ENCODE peak calls at places on chromosomes 16 and 17, in six cellular contexts. U is tibial nerve, W is RWPE2, V is lower lobe of right lung, K is neural progenitor cell, Y is PC-3. Z is an unnamed sample.
A peak's percentile ranks its signal among the peaks of the same experiment; 100 is the strongest.

GRCh38 chr17:76145231-76146052 is 4.4 kb upstream of the FOXJ1 start:
- DNase-seq in U (no peak), V (no peak), Y (no peak), K (no peak), W (peak; percentile 42), Z (no peak)

GRCh38 chr17:7580631-7581554 is 1.5 kb downstream of the CD68 start:
- DNase-seq in W (peak; percentile 63), U (no peak), Y (no peak), K (no peak), V (no peak), Z (peak; percentile 57)

GRCh38 chr17:7043195-7043543 is 723 bp downstream of the SLC16A11 start:
- DNase-seq in W (no peak), K (peak; percentile 26), Y (no peak), V (peak; percentile 52), U (no peak), Z (no peak)

GRCh38 chr16:22183901-22184614 is 21.8 kb downstream of the SDR42E2 start:
- DNase-seq in Y (no peak), V (no peak), K (peak; percentile 53), W (no peak), U (no peak), Z (no peak)

GRCh38 chr17:67559381-67559966 is 158.3 kb upstream of the NOL11 start:
- DNase-seq in Y (peak; percentile 50), K (no peak), W (no peak), U (no peak), V (no peak), Z (no peak)

GRCh38 chr16:16155234-16155633 is 68.1 kb downstream of the ABCC6 start:
- DNase-seq in W (no peak), V (no peak), U (no peak), Y (no peak), K (no peak), Z (no peak)

GRCh38 chr17:5541610-5542202 is 42.6 kb downstream of the NLRP1 start:
- DNase-seq in K (peak; percentile 37), U (no peak), W (no peak), Y (no peak), V (no peak), Z (no peak)

GRCh38 chr17:73203788-73204479 is 11.1 kb downstream of the COG1 start:
- DNase-seq in U (no peak), V (no peak), K (no peak), W (no peak), Y (no peak), Z (no peak)

GRCh38 chr17:145671-146541 is 8.5 kb downstream of the SCGB1C2 start:
- DNase-seq in Y (no peak), W (peak; percentile 34), U (peak; percentile 3), K (no peak), V (peak; percentile 44), Z (no peak)

GRCh38 chr17:2194778-2195417 is 108.7 kb downstream of the SMG6 start:
- DNase-seq in W (no peak), Y (no peak), V (no peak), U (no peak), K (peak; percentile 33), Z (no peak)

GRCh38 chr16:50360779-50361178 is 8.0 kb downstream of the BRD7 start:
- DNase-seq in W (no peak), U (no peak), Y (no peak), V (no peak), K (no peak), Z (peak; percentile 11)

GRCh38 chr17:60857521-60857920 is 179.9 kb downstream of the BCAS3 start:
- DNase-seq in K (no peak), W (no peak), V (no peak), Y (no peak), U (no peak), Z (no peak)

GRCh38 chr17:44351961-44352921 is 7.1 kb downstream of the GRN start:
- DNase-seq in Y (no peak), K (no peak), W (no peak), U (no peak), V (no peak), Z (no peak)

GRCh38 chr17:76700627-76701470 is 9.9 kb downstream of the MXRA7 start:
- DNase-seq in K (peak; percentile 63), Y (no peak), W (no peak), U (peak; percentile 54), V (no peak), Z (peak; percentile 82)

GRCh38 chr16:54447606-54448440 is 161.2 kb upstream of the IRX3 start:
- DNase-seq in W (no peak), Y (peak; percentile 62), U (no peak), V (no peak), K (no peak), Z (peak; percentile 91)

GRCh38 chr17:34886831-34887230 is 74.4 kb downstream of the CCT6B start:
- DNase-seq in Y (no peak), K (no peak), V (no peak), U (no peak), W (no peak), Z (no peak)

GRCh38 chr16:57165923-57166322 is 19.9 kb downstream of the PSME3IP1 start:
- DNase-seq in K (no peak), Y (no peak), V (no peak), U (no peak), W (no peak), Z (peak; percentile 17)

GRCh38 chr17:21425321-21425720 is 49.2 kb downstream of the KCNJ12 start:
- DNase-seq in V (no peak), U (no peak), K (no peak), W (no peak), Y (no peak), Z (no peak)

GRCh38 chr16:56269276-56269675 is 78.0 kb downstream of the GNAO1 start:
- DNase-seq in K (no peak), V (no peak), U (no peak), W (no peak), Y (no peak), Z (no peak)

GRCh38 chr17:17235212-17236174 is 1.5 kb downstream of the FLCN start:
- DNase-seq in K (no peak), W (no peak), Y (peak; percentile 65), U (peak; percentile 21), V (no peak), Z (peak; percentile 67)

GRCh38 chr17:69717214-69717613 is 302.7 kb downstream of the MAP2K6 start:
- DNase-seq in Y (no peak), W (no peak), V (no peak), U (no peak), K (no peak), Z (no peak)

GRCh38 chr17:69717819-69718218 is 303.3 kb downstream of the MAP2K6 start:
- DNase-seq in W (no peak), Y (no peak), V (no peak), U (no peak), K (no peak), Z (no peak)

GRCh38 chr17:69716571-69716970 is 302.1 kb downstream of the MAP2K6 start:
- DNase-seq in Y (no peak), K (no peak), W (no peak), U (no peak), V (no peak), Z (no peak)

GRCh38 chr17:69722518-69722917 is 308.0 kb downstream of the MAP2K6 start:
- DNase-seq in V (no peak), U (no peak), W (no peak), Y (peak; percentile 49), K (no peak), Z (no peak)

GRCh38 chr17:69719474-69720048 is 305.1 kb downstream of the MAP2K6 start:
- DNase-seq in V (no peak), U (no peak), Y (no peak), K (no peak), W (no peak), Z (no peak)
- TF ChIP-seq CTCF in V (no peak), U (no peak), Y (no peak), K (no peak), W (no peak), Z (no peak)

GRCh38 chr16:29812754-29813643 is 1.0 kb downstream of the PRRT2 start:
- DNase-seq in V (no peak), K (peak; percentile 23), W (no peak), U (no peak), Y (no peak), Z (no peak)
- H3K4me3 ChIP-seq in V (peak overlapping the region; percentile 61), K (peak overlapping the region; percentile 83), W (no peak overlapping the region), U (peak overlapping the region; percentile 57), Y (peak overlapping the region; percentile 66), Z (no peak overlapping the region)

GRCh38 chr16:31700200-31700529 is 172.5 kb downstream of the AHSP start:
- DNase-seq in W (no peak), V (no peak), U (no peak), K (no peak), Y (peak; percentile 82), Z (no peak)

GRCh38 chr16:31700530-31701388 is 172.8 kb upstream of the ZNF267 start:
- DNase-seq in V (peak; percentile 92), K (peak; percentile 91), U (peak; percentile 80), W (peak; percentile 93), Y (no peak), Z (peak; percentile 75)

GRCh38 chr16:31702796-31703195 is 170.8 kb upstream of the ZNF267 start:
- DNase-seq in W (no peak), V (no peak), Y (no peak), K (no peak), U (no peak), Z (no peak)

GRCh38 chr16:31703526-31704128 is 170.0 kb upstream of the ZNF267 start:
- DNase-seq in W (no peak), Y (no peak), K (no peak), V (no peak), U (no peak), Z (no peak)

GRCh38 chr16:31701734-31702133 is 171.9 kb upstream of the ZNF267 start:
- DNase-seq in U (no peak), W (no peak), K (no peak), V (no peak), Y (peak; percentile 31), Z (no peak)
- H3K27me3 ChIP-seq in U (no peaks in the 10 kb centered on the region), W (no peaks in the 10 kb centered on the region), K (peaks cover 6% of the 10 kb centered on the region), V (no peaks in the 10 kb centered on the region), Y (no peaks in the 10 kb centered on the region), Z (no peaks in the 10 kb centered on the region)

DNA sequence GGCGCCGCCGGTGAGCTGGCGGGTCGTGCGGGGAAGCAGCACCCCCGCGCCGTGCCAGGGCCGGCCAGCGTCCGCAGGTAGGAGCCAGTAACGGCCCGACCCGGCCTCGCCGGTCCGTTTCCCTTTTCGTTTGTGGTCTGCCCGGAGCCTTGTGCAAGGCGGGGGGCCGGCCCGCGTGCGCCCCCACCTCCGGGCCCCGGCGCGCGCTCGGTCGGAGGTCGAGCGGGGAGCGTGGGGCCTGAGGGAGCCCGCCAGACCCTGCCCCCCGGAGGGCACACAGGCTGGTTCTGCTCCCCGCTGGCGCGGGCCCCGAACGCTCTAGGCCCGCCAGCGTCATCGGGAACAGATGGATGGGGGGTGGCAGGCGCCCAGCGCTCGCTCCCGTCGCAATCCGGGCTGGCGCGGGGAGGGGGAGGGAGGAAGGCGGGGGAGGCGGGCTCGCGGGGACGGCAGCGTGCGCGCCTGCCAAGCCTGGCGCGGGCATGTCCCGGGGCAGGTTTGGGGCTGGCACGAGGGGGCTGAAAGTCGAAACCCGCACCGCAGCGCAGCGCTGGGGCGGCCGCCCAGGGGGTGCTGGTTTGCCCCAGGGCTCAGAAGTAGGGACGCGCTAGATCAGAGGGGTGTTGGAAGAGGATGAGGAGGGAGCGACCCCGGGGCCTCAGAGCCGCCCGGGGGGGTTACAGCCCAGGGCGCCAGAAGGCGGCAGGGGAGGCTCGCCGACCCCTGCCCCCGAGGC is 1.5 kb upstream of the GSE1 start:
- DNase-seq in Y (peak; percentile 74), V (peak; percentile 89), K (peak; percentile 84), U (peak; percentile 67), W (peak; percentile 89), Z (peak; percentile 50)
- TF ChIP-seq CTCF in Y (no peak), V (no peak), K (no peak), U (no peak), W (no peak), Z (no peak)